ENCODE peak calls at places on chromosomes 4 and X, in ten cellular contexts. U is cardiac fibroblast, Z is bronchial epithelial cell, Q is colonic mucosa, W is OCI-LY7, Y is CD14-positive monocyte, M is uterus, O is stomach, L is left ventricle myocardium inferior, D is foreskin fibroblast. I is an unnamed sample.

GRCh38 chr4:188680667-188681063 is 541.4 kb downstream of the TRIML1 start:
- DNase-seq in M (no peak), D (no peak), Q (no peak), L (no peak), O (no peak), Y (no peak), U (no peak), Z (no peak), W (no peak), I (no peak)

GRCh38 chr4:41509411-41510008 is 28.4 kb upstream of the LIMCH1 start:
- DNase-seq in Z (no peak), U (no peak), O (peak; percentile 46), Q (no peak), L (peak; percentile 50), D (no peak), W (no peak), Y (no peak), M (no peak), I (no peak)

GRCh38 chrX:2829066-2829430 is 318 bp downstream of the GYG2 start:
- DNase-seq in U (no peak), Y (no peak), W (no peak), L (no peak), Q (peak; percentile 25), Z (no peak), O (no peak), M (no peak), D (no peak), I (no peak)

GRCh38 chr4:103099691-103100392 is at the start of gene BDH2:
- DNase-seq in L (no peak), D (peak; percentile 94), Z (peak; percentile 96), Y (peak; percentile 63), U (peak; percentile 98), Q (peak; percentile 73), O (peak; percentile 39), W (peak; percentile 94), M (peak; percentile 41), I (peak; percentile 78)

GRCh38 chrX:129755779-129756650 is 17.2 kb downstream of the XPNPEP2 start:
- DNase-seq in L (no peak), M (no peak), O (no peak), Q (no peak), W (peak; percentile 66), Y (no peak), Z (no peak), D (no peak), U (no peak), I (no peak)

GRCh38 chr4:7907142-7907541 is 32.5 kb downstream of the AFAP1 start:
- DNase-seq in D (peak; percentile 31), U (no peak), Y (no peak), O (no peak), W (no peak), M (no peak), Q (no peak), Z (no peak), L (no peak), I (no peak)

GRCh38 chr4:83010111-83010521 is 507 bp downstream of the LIN54 start:
- DNase-seq in Z (peak; percentile 44), M (no peak), Q (no peak), W (peak; percentile 59), D (peak; percentile 55), U (peak; percentile 63), O (no peak), Y (no peak), L (no peak), I (peak; percentile 33)

GRCh38 chr4:146456681-146457080 is 65.1 kb downstream of the SLC10A7 start:
- DNase-seq in D (no peak), O (no peak), L (no peak), M (no peak), Z (no peak), Y (no peak), W (no peak), Q (no peak), U (no peak), I (no peak)

GRCh38 chrX:153778151-153778551 is 2.7 kb upstream of the SRPK3 start:
- DNase-seq in O (no peak), Q (no peak), D (no peak), W (no peak), L (no peak), Z (no peak), M (no peak), U (no peak), Y (peak; percentile 25), I (no peak)

GRCh38 chr4:52529983-52530382 is 129.1 kb downstream of the USP46 start:
- DNase-seq in U (no peak), M (no peak), D (no peak), W (no peak), O (no peak), Z (no peak), L (no peak), Q (no peak), Y (no peak), I (no peak)

GRCh38 chrX:96792047-96792446 is 91.7 kb upstream of the RPA4 start:
- DNase-seq in D (no peak), M (no peak), L (no peak), W (no peak), Z (no peak), Q (no peak), O (no peak), U (no peak), Y (no peak), I (no peak)

GRCh38 chr4:11106190-11106589 is 322.5 kb downstream of the HS3ST1 start:
- DNase-seq in Y (no peak), W (no peak), D (peak; percentile 7), Q (no peak), L (no peak), U (peak; percentile 12), M (no peak), O (no peak), Z (peak; percentile 82), I (no peak)

GRCh38 chrX:45324941-45325340 is 124.3 kb upstream of the DIPK2B start:
- DNase-seq in W (no peak), O (no peak), M (no peak), Y (no peak), L (no peak), Q (no peak), U (peak; percentile 73), Z (no peak), D (peak; percentile 25), I (no peak)

GRCh38 chrX:45320191-45320590 is 119.5 kb upstream of the DIPK2B start:
- DNase-seq in Q (no peak), O (no peak), W (no peak), U (peak; percentile 0), M (no peak), L (no peak), D (no peak), Y (no peak), Z (no peak), I (no peak)

GRCh38 chrX:45322820-45323219 is 122.1 kb upstream of the DIPK2B start:
- DNase-seq in U (peak; percentile 55), Q (no peak), Z (peak; percentile 45), O (no peak), Y (no peak), M (no peak), L (no peak), D (peak; percentile 63), W (no peak), I (no peak)

GRCh38 chrX:45323387-45323786 is 122.7 kb upstream of the DIPK2B start:
- DNase-seq in D (no peak), L (no peak), U (no peak), Z (peak; percentile 63), Q (no peak), O (no peak), W (no peak), M (no peak), Y (no peak), I (no peak)

GRCh38 chrX:45322382-45322781 is 121.7 kb upstream of the DIPK2B start:
- DNase-seq in D (peak; percentile 90), Y (no peak), L (no peak), Z (peak; percentile 61), U (peak; percentile 87), M (peak; percentile 25), Q (peak; percentile 48), W (peak; percentile 2), O (peak; percentile 44), I (no peak)
- TF ChIP-seq CTCF in D (no peak), Y (no peak), L (peak; percentile 57), Z (peak; percentile 52), U (peak; percentile 43), M (peak; percentile 26), Q (peak; percentile 32), W (peak; percentile 19), O (no peak), I (peak; percentile 26)

DNA sequence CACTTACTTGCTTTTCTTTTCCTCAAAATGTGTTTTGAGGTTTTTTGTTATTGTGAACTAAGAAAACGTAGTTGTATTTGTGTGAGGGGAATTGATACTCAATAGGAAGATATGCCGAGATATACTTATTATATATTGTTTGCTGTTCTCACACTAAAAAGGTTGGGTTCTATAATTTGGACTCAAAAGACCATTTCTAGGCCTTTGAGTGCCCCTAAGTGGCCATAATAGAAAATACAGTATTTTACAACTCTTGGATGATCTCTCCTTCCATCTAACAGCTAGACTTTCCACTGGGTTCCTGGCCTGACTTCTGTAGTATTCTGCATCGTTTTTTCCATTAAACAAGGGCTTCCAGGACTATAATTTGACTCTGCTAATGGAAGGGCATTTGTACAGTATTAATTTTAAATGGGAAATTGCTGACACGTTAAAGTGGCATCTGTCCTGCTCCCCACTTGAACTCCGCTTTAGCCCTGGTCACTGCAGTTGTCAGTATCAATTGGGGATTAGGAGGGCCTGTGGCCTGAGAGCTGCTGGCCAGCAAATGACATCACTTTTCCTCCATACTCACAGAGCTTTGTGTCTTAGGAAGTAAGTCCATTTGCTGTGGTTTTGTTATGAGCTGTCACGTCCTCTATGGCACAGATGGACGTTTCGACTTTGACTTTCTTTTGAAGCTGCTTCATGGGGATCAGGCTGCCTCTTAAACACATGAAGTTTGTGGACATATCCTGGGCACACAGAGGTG is 176.9 kb downstream of the SLIT2 start:
- DNase-seq in W (peak; percentile 16), Z (no peak), Q (no peak), D (peak; percentile 41), Y (no peak), L (no peak), U (peak; percentile 53), M (no peak), O (no peak), I (no peak)
- TF ChIP-seq CTCF in W (peak; percentile 70), Z (no peak), Q (no peak), D (no peak), Y (no peak), L (peak; percentile 31), U (peak; percentile 18), M (no peak), O (no peak), I (peak; percentile 19)

GRCh38 chr4:181582595-181582994 is 660.6 kb upstream of the TENM3 start:
- DNase-seq in L (no peak), O (no peak), Z (no peak), Y (no peak), W (peak; percentile 5), Q (no peak), M (no peak), U (no peak), D (no peak), I (no peak)
- TF ChIP-seq CTCF in L (no peak), O (no peak), Z (no peak), Y (no peak), W (peak; percentile 59), Q (no peak), M (no peak), U (peak; percentile 9), D (no peak), I (peak; percentile 26)

DNA sequence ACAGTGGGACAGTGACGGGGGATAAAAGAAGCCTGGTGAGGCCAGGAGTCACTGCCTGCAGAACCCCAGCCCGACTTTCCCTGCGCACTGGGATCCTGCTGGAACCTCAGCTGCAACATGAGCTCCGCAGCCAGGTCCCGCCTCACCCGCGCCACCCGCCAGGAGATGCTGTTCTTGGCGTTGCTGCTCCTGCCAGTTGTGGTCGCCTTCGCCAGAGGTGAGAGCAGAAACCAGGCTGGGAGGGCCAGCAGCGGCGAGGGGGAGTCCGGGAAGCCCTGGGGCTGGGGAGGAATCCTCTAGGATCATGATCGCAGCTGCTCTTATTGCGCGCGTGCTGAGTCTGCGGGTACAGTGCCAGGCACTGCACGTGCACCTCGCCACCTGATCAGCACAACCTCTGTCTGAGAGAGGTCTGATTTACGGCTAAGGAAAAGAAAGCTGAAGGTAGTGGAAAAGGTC is at the start of gene PF4V1:
- DNase-seq in L (no peak), Z (no peak), D (peak; percentile 60), Q (peak; percentile 27), W (no peak), Y (no peak), M (no peak), U (no peak), O (peak; percentile 50), I (no peak)
- TF ChIP-seq CTCF in L (peak; percentile 19), Z (peak; percentile 57), D (peak; percentile 21), Q (no peak), W (no peak), Y (no peak), M (no peak), U (peak; percentile 17), O (no peak), I (no peak)